ENCODE peak calls at places on chromosomes 1 and 21, in ten cellular contexts. C is GM23338, U is heart right ventricle, I is OCI-LY7, V is upper lobe of right lung, B is mammary epithelial cell, K is WERI-Rb-1, X is brain microvascular endothelial cell, R is hepatocyte, T is tibial artery. G is an unnamed sample.

GRCh38 chr1:110581637-110582036 is 24.5 kb downstream of the KCNA2 start:
- DNase-seq in K (no peak), B (no peak), R (no peak), C (no peak), U (no peak), V (no peak), X (no peak), I (no peak), T (no peak), G (no peak)

GRCh38 chr1:55217226-55217996 is 2.2 kb upstream of the USP24 start:
- DNase-seq in C (no peak), T (no peak), U (no peak), I (peak; percentile 61), K (no peak), B (no peak), X (no peak), R (no peak), V (no peak), G (no peak)

GRCh38 chr21:41601573-41602371 is 93.8 kb upstream of the TMPRSS2 start:
- DNase-seq in C (no peak), R (peak; percentile 60), V (peak; percentile 70), U (no peak), B (peak; percentile 38), T (peak; percentile 5), X (no peak), I (no peak), K (peak; percentile 3), G (no peak)

GRCh38 chr21:33025106-33025470 is 647 bp upstream of the OLIG2 start:
- DNase-seq in K (peak; percentile 85), B (no peak), X (no peak), V (no peak), T (no peak), U (no peak), R (no peak), I (no peak), C (peak; percentile 82), G (no peak)

GRCh38 chr21:39845581-39846130 is 21.6 kb upstream of the PCP4 start:
- DNase-seq in X (no peak), I (no peak), U (no peak), B (no peak), R (peak; percentile 41), T (no peak), C (no peak), K (peak; percentile 79), V (no peak), G (no peak)

GRCh38 chr1:203117611-203118575 is 9.6 kb upstream of the ADORA1 start:
- DNase-seq in V (peak; percentile 90), R (peak; percentile 90), U (peak; percentile 81), B (peak; percentile 43), I (no peak), K (peak; percentile 99), T (peak; percentile 61), C (peak; percentile 96), X (peak; percentile 14), G (peak; percentile 41)

GRCh38 chr1:231971397-231972233 is 345.0 kb downstream of the DISC1 start:
- DNase-seq in K (no peak), V (no peak), I (no peak), U (no peak), B (peak; percentile 45), R (no peak), X (peak; percentile 85), T (no peak), C (no peak), G (no peak)

GRCh38 chr21:39184050-39184980 is 1.1 kb upstream of the PSMG1 start:
- DNase-seq in X (no peak), C (no peak), T (no peak), V (no peak), R (no peak), I (peak; percentile 37), U (no peak), K (no peak), B (no peak), G (no peak)

GRCh38 chr1:36884029-36884701 is 150.2 kb downstream of the GRIK3 start:
- DNase-seq in V (no peak), I (peak; percentile 91), T (no peak), U (no peak), R (no peak), C (no peak), K (no peak), B (no peak), X (no peak), G (peak; percentile 14)

GRCh38 chr1:21586926-21587601 is 77.8 kb downstream of the ALPL start:
- DNase-seq in T (peak; percentile 38), I (no peak), C (peak; percentile 56), X (peak; percentile 83), B (peak; percentile 85), V (peak; percentile 91), R (peak; percentile 88), U (peak; percentile 52), K (peak; percentile 77), G (no peak)

GRCh38 chr21:36569511-36569910 is 89.6 kb upstream of the CLDN14 start:
- DNase-seq in C (no peak), U (no peak), T (no peak), R (no peak), X (no peak), I (no peak), B (no peak), K (no peak), V (no peak), G (no peak)

GRCh38 chr1:44670751-44671640 is 3.3 kb downstream of the TMEM53 start:
- DNase-seq in V (peak; percentile 42), C (no peak), R (no peak), K (no peak), T (no peak), B (no peak), X (no peak), U (no peak), I (no peak), G (no peak)

GRCh38 chr1:101613549-101613948 is 376.7 kb downstream of the S1PR1 start:
- DNase-seq in C (no peak), T (no peak), B (no peak), R (no peak), I (no peak), V (no peak), K (no peak), U (no peak), X (no peak), G (no peak)

GRCh38 chr1:50208296-50208695 is 99.6 kb downstream of the ELAVL4 start:
- DNase-seq in T (no peak), X (no peak), V (no peak), C (no peak), U (no peak), B (no peak), K (peak; percentile 48), I (no peak), R (no peak), G (no peak)

GRCh38 chr1:208101661-208102431 is 142.3 kb downstream of the PLXNA2 start:
- DNase-seq in X (no peak), B (no peak), V (no peak), K (peak; percentile 69), I (no peak), U (peak; percentile 39), R (no peak), C (peak; percentile 33), T (no peak), G (no peak)

GRCh38 chr21:15520811-15521643 is 208.8 kb upstream of the USP25 start:
- DNase-seq in V (no peak), C (peak; percentile 61), K (no peak), U (no peak), B (no peak), R (peak; percentile 27), X (no peak), T (no peak), I (peak; percentile 39), G (no peak)

GRCh38 chr21:35259452-35259851 is 210.3 kb upstream of the RUNX1 start:
- DNase-seq in U (no peak), C (no peak), T (no peak), B (no peak), I (no peak), V (no peak), K (no peak), X (no peak), R (peak; percentile 23), G (no peak)
- H3K36me3 ChIP-seq in U (no peaks in the 10 kb centered on the region), C (no peaks in the 10 kb centered on the region), T (no peaks in the 10 kb centered on the region), B (no peaks in the 10 kb centered on the region), I (no peaks in the 10 kb centered on the region), V (no peaks in the 10 kb centered on the region), K (no peaks in the 10 kb centered on the region), X (no peaks in the 10 kb centered on the region), R (no peaks in the 10 kb centered on the region), G (no peaks in the 10 kb centered on the region)

DNA sequence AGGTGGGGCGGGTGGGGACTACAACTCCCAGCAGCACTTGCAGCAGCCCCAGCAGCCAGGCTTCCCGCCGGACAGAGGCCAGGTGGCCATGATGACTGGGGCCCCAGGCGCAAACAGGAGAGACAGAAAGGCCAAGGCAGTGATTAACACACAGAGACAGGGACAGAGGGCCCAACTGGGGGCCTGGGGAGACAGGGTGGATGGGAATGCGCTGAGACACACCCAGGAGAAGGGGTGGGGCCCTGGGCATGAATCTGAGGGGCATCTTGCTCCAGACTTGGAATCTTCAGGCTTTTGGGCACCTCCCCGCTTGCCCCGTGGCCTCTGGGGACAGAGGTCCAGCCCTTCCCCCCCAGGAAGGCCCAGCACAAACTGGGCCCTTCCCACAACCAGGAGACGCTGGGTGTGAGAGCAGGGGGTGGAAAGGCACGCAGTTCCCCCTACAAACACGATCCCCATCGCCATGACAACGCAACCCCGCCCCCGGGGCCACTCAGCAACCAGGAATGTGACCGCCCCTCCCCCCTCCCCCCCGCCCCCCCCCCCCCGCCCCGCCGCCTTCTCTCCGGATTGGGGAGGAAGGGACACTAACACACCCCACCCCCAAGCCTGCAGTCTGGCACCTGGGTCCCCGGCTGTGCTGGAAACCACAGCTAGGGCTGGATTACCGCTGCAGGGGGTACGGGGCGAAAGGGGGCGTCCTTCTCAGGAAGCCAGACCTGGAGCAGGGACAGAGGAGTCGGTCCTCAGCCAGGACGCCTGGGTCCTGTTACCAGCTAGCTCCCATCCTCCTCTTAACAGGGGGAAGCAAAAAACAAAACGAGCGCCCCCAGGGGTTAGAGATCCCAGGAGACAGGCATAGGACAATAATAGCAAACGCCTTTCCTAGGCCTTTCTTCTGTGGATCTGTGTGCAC is 4.5 kb downstream of the HDGF start:
- DNase-seq in R (peak; percentile 97), K (peak; percentile 99), V (peak; percentile 95), T (peak; percentile 98), X (peak; percentile 95), I (peak; percentile 74), U (peak; percentile 92), C (peak; percentile 94), B (peak; percentile 84), G (peak; percentile 48)
- TF ChIP-seq CTCF in R (peak; percentile 18), K (peak; percentile 58), V (peak; percentile 14), T (no peak), X (peak; percentile 48), I (peak; percentile 71), U (no peak), C (peak; percentile 29), B (no peak), G (peak; percentile 23)

DNA sequence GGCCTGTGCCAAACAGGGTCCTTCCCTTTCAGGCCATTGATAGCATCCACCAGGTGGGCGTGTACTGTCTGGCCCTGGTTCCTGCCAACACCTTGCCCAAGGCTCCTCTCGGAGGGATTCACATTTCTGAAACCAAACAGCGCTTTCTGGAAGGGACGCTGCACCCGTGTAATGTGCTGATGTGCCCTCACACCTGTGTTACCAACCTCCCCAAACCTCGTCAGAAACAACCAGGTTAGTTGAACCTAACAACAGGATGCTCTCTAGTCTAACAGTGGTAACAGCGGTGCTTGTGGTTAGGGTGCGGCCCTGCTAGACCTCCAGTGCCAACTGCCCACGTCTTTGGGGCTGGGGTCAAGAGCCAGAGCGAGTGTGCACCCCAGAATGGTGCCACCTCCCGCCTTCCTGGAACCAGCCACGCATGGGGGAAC is 54.4 kb downstream of the S100B start:
- DNase-seq in V (no peak), X (no peak), C (no peak), T (no peak), I (no peak), R (no peak), U (no peak), K (no peak), B (no peak), G (no peak)
- H3K36me3 ChIP-seq in V (peaks cover 60% of the 10 kb centered on the region), X (peaks cover 68% of the 10 kb centered on the region), C (no peaks in the 10 kb centered on the region), T (peaks cover 75% of the 10 kb centered on the region), I (peaks cover 17% of the 10 kb centered on the region), R (no peaks in the 10 kb centered on the region), U (peaks cover 4% of the 10 kb centered on the region), K (peaks cover 71% of the 10 kb centered on the region), B (peaks cover 31% of the 10 kb centered on the region), G (peaks cover 34% of the 10 kb centered on the region)

GRCh38 chr1:183922197-183922596 is 115.3 kb downstream of the COLGALT2 start:
- DNase-seq in C (peak; percentile 58), I (no peak), X (no peak), B (no peak), U (no peak), V (no peak), K (no peak), R (no peak), T (no peak), G (no peak)
- TF ChIP-seq CTCF in C (peak; percentile 15), I (peak; percentile 34), X (peak; percentile 33), B (peak; percentile 18), U (no peak), V (no peak), K (peak; percentile 11), R (no peak), T (no peak), G (peak; percentile 16)